ENCODE peak calls at places on chromosomes 13 and 19, in seven cellular contexts. One of them, this sample, is unnamed.

GRCh38 chr13:42892760-42893159 is 99.3 kb downstream of the EPSTI1 start:
- DNase-seq in NCI-H2029: no peak
- DNase-seq in stimulated activated CD4-positive, alpha-beta T cell treated with anti-CD3 and anti-CD28 coated beads, Interleukin-12 subunit alpha, Interleukin-12 subunit beta, amount 100 ng/mL, for 48 hours: no peak
- DNase-seq in activated naive CD8-positive, alpha-beta T cell treated with anti-CD3 and anti-CD28 coated beads for 36 hours: no peak
- DNase-seq in GM12865: no peak
- DNase-seq in body of pancreas: no peak
- DNase-seq in astrocyte of the spinal cord: no peak
- DNase-seq in this sample: no peak

GRCh38 chr19:57903298-57904174 is 12.9 kb downstream of the ZNF417 start:
- DNase-seq in NCI-H2029: peak
- DNase-seq in stimulated activated CD4-positive, alpha-beta T cell treated with anti-CD3 and anti-CD28 coated beads, Interleukin-12 subunit alpha, Interleukin-12 subunit beta, amount 100 ng/mL, for 48 hours: no peak
- DNase-seq in activated naive CD8-positive, alpha-beta T cell treated with anti-CD3 and anti-CD28 coated beads for 36 hours: no peak
- DNase-seq in GM12865: peak
- DNase-seq in body of pancreas: no peak
- DNase-seq in astrocyte of the spinal cord: peak
- DNase-seq in this sample: peak

GRCh38 chr19:3123088-3123721 is 12.6 kb upstream of the GNA15 start:
- DNase-seq in NCI-H2029: no peak
- DNase-seq in stimulated activated CD4-positive, alpha-beta T cell treated with anti-CD3 and anti-CD28 coated beads, Interleukin-12 subunit alpha, Interleukin-12 subunit beta, amount 100 ng/mL, for 48 hours: no peak
- DNase-seq in activated naive CD8-positive, alpha-beta T cell treated with anti-CD3 and anti-CD28 coated beads for 36 hours: no peak
- DNase-seq in GM12865: no peak
- DNase-seq in body of pancreas: peak
- DNase-seq in astrocyte of the spinal cord: no peak
- DNase-seq in this sample: no peak

GRCh38 chr13:112810608-112811007 is 120.8 kb downstream of the ATP11A start:
- DNase-seq in NCI-H2029: no peak
- DNase-seq in stimulated activated CD4-positive, alpha-beta T cell treated with anti-CD3 and anti-CD28 coated beads, Interleukin-12 subunit alpha, Interleukin-12 subunit beta, amount 100 ng/mL, for 48 hours: no peak
- DNase-seq in activated naive CD8-positive, alpha-beta T cell treated with anti-CD3 and anti-CD28 coated beads for 36 hours: no peak
- DNase-seq in GM12865: no peak
- DNase-seq in body of pancreas: no peak
- DNase-seq in astrocyte of the spinal cord: no peak
- DNase-seq in this sample: no peak

GRCh38 chr13:27280009-27280646 is 9.5 kb downstream of the RASL11A start:
- DNase-seq in NCI-H2029: no peak
- DNase-seq in stimulated activated CD4-positive, alpha-beta T cell treated with anti-CD3 and anti-CD28 coated beads, Interleukin-12 subunit alpha, Interleukin-12 subunit beta, amount 100 ng/mL, for 48 hours: no peak
- DNase-seq in activated naive CD8-positive, alpha-beta T cell treated with anti-CD3 and anti-CD28 coated beads for 36 hours: no peak
- DNase-seq in GM12865: no peak
- DNase-seq in body of pancreas: no peak
- DNase-seq in astrocyte of the spinal cord: peak
- DNase-seq in this sample: no peak

GRCh38 chr19:46489445-46490272 is 6.0 kb downstream of the PNMA8B start:
- DNase-seq in NCI-H2029: no peak
- DNase-seq in stimulated activated CD4-positive, alpha-beta T cell treated with anti-CD3 and anti-CD28 coated beads, Interleukin-12 subunit alpha, Interleukin-12 subunit beta, amount 100 ng/mL, for 48 hours: no peak
- DNase-seq in activated naive CD8-positive, alpha-beta T cell treated with anti-CD3 and anti-CD28 coated beads for 36 hours: peak
- DNase-seq in GM12865: no peak
- DNase-seq in body of pancreas: peak
- DNase-seq in astrocyte of the spinal cord: peak
- DNase-seq in this sample: no peak

GRCh38 chr19:50858896-50859295 is 4.2 kb downstream of the KLK3 start:
- DNase-seq in NCI-H2029: peak
- DNase-seq in stimulated activated CD4-positive, alpha-beta T cell treated with anti-CD3 and anti-CD28 coated beads, Interleukin-12 subunit alpha, Interleukin-12 subunit beta, amount 100 ng/mL, for 48 hours: no peak
- DNase-seq in activated naive CD8-positive, alpha-beta T cell treated with anti-CD3 and anti-CD28 coated beads for 36 hours: no peak
- DNase-seq in GM12865: no peak
- DNase-seq in body of pancreas: peak
- DNase-seq in astrocyte of the spinal cord: no peak
- DNase-seq in this sample: no peak

GRCh38 chr13:81133066-81133465 is 792.1 kb upstream of the SPRY2 start:
- DNase-seq in NCI-H2029: no peak
- DNase-seq in stimulated activated CD4-positive, alpha-beta T cell treated with anti-CD3 and anti-CD28 coated beads, Interleukin-12 subunit alpha, Interleukin-12 subunit beta, amount 100 ng/mL, for 48 hours: no peak
- DNase-seq in activated naive CD8-positive, alpha-beta T cell treated with anti-CD3 and anti-CD28 coated beads for 36 hours: no peak
- DNase-seq in GM12865: no peak
- DNase-seq in body of pancreas: no peak
- DNase-seq in astrocyte of the spinal cord: peak
- DNase-seq in this sample: no peak

GRCh38 chr13:59318320-59318930 is 845.3 kb downstream of the DIAPH3 start:
- DNase-seq in NCI-H2029: no peak
- DNase-seq in stimulated activated CD4-positive, alpha-beta T cell treated with anti-CD3 and anti-CD28 coated beads, Interleukin-12 subunit alpha, Interleukin-12 subunit beta, amount 100 ng/mL, for 48 hours: peak
- DNase-seq in activated naive CD8-positive, alpha-beta T cell treated with anti-CD3 and anti-CD28 coated beads for 36 hours: peak
- DNase-seq in GM12865: peak
- DNase-seq in body of pancreas: peak
- DNase-seq in astrocyte of the spinal cord: peak
- DNase-seq in this sample: no peak

GRCh38 chr13:93810264-93810663 is 583.7 kb downstream of the GPC6 start:
- DNase-seq in NCI-H2029: no peak
- DNase-seq in stimulated activated CD4-positive, alpha-beta T cell treated with anti-CD3 and anti-CD28 coated beads, Interleukin-12 subunit alpha, Interleukin-12 subunit beta, amount 100 ng/mL, for 48 hours: no peak
- DNase-seq in activated naive CD8-positive, alpha-beta T cell treated with anti-CD3 and anti-CD28 coated beads for 36 hours: no peak
- DNase-seq in GM12865: no peak
- DNase-seq in body of pancreas: no peak
- DNase-seq in astrocyte of the spinal cord: no peak
- DNase-seq in this sample: no peak

GRCh38 chr13:80082396-80083096 is 258.4 kb downstream of the SPRY2 start:
- DNase-seq in NCI-H2029: no peak
- DNase-seq in stimulated activated CD4-positive, alpha-beta T cell treated with anti-CD3 and anti-CD28 coated beads, Interleukin-12 subunit alpha, Interleukin-12 subunit beta, amount 100 ng/mL, for 48 hours: no peak
- DNase-seq in activated naive CD8-positive, alpha-beta T cell treated with anti-CD3 and anti-CD28 coated beads for 36 hours: no peak
- DNase-seq in GM12865: no peak
- DNase-seq in body of pancreas: no peak
- DNase-seq in astrocyte of the spinal cord: peak
- DNase-seq in this sample: peak

GRCh38 chr13:77466757-77467156 is 68.7 kb upstream of the SCEL start:
- DNase-seq in NCI-H2029: no peak
- DNase-seq in stimulated activated CD4-positive, alpha-beta T cell treated with anti-CD3 and anti-CD28 coated beads, Interleukin-12 subunit alpha, Interleukin-12 subunit beta, amount 100 ng/mL, for 48 hours: no peak
- DNase-seq in activated naive CD8-positive, alpha-beta T cell treated with anti-CD3 and anti-CD28 coated beads for 36 hours: no peak
- DNase-seq in GM12865: no peak
- DNase-seq in body of pancreas: no peak
- DNase-seq in astrocyte of the spinal cord: no peak
- DNase-seq in this sample: no peak

GRCh38 chr13:99808786-99809185 is 162.8 kb downstream of the ZIC5 start:
- DNase-seq in NCI-H2029: no peak
- DNase-seq in stimulated activated CD4-positive, alpha-beta T cell treated with anti-CD3 and anti-CD28 coated beads, Interleukin-12 subunit alpha, Interleukin-12 subunit beta, amount 100 ng/mL, for 48 hours: no peak
- DNase-seq in activated naive CD8-positive, alpha-beta T cell treated with anti-CD3 and anti-CD28 coated beads for 36 hours: no peak
- DNase-seq in GM12865: no peak
- DNase-seq in body of pancreas: no peak
- DNase-seq in astrocyte of the spinal cord: no peak
- DNase-seq in this sample: no peak

GRCh38 chr13:106354961-106355360 is 180.5 kb downstream of the EFNB2 start:
- DNase-seq in NCI-H2029: no peak
- DNase-seq in stimulated activated CD4-positive, alpha-beta T cell treated with anti-CD3 and anti-CD28 coated beads, Interleukin-12 subunit alpha, Interleukin-12 subunit beta, amount 100 ng/mL, for 48 hours: no peak
- DNase-seq in activated naive CD8-positive, alpha-beta T cell treated with anti-CD3 and anti-CD28 coated beads for 36 hours: no peak
- DNase-seq in GM12865: no peak
- DNase-seq in body of pancreas: no peak
- DNase-seq in astrocyte of the spinal cord: no peak
- DNase-seq in this sample: no peak

GRCh38 chr13:29561918-29562317 is 33.6 kb downstream of the SLC7A1 start:
- DNase-seq in NCI-H2029: no peak
- DNase-seq in stimulated activated CD4-positive, alpha-beta T cell treated with anti-CD3 and anti-CD28 coated beads, Interleukin-12 subunit alpha, Interleukin-12 subunit beta, amount 100 ng/mL, for 48 hours: no peak
- DNase-seq in activated naive CD8-positive, alpha-beta T cell treated with anti-CD3 and anti-CD28 coated beads for 36 hours: no peak
- DNase-seq in GM12865: no peak
- DNase-seq in body of pancreas: no peak
- DNase-seq in astrocyte of the spinal cord: no peak
- DNase-seq in this sample: no peak

GRCh38 chr19:4795400-4795799 is 3.9 kb downstream of the FEM1A start:
- DNase-seq in NCI-H2029: no peak
- DNase-seq in stimulated activated CD4-positive, alpha-beta T cell treated with anti-CD3 and anti-CD28 coated beads, Interleukin-12 subunit alpha, Interleukin-12 subunit beta, amount 100 ng/mL, for 48 hours: no peak
- DNase-seq in activated naive CD8-positive, alpha-beta T cell treated with anti-CD3 and anti-CD28 coated beads for 36 hours: no peak
- DNase-seq in GM12865: no peak
- DNase-seq in body of pancreas: no peak
- DNase-seq in astrocyte of the spinal cord: no peak
- DNase-seq in this sample: no peak

GRCh38 chr13:20165417-20166257 is 4.8 kb upstream of the GJA3 start:
- DNase-seq in NCI-H2029: no peak
- DNase-seq in stimulated activated CD4-positive, alpha-beta T cell treated with anti-CD3 and anti-CD28 coated beads, Interleukin-12 subunit alpha, Interleukin-12 subunit beta, amount 100 ng/mL, for 48 hours: no peak
- DNase-seq in activated naive CD8-positive, alpha-beta T cell treated with anti-CD3 and anti-CD28 coated beads for 36 hours: no peak
- DNase-seq in GM12865: no peak
- DNase-seq in body of pancreas: no peak
- DNase-seq in astrocyte of the spinal cord: no peak
- DNase-seq in this sample: no peak

GRCh38 chr13:28618595-28618994 is 40.3 kb upstream of the POMP start:
- DNase-seq in NCI-H2029: no peak
- DNase-seq in stimulated activated CD4-positive, alpha-beta T cell treated with anti-CD3 and anti-CD28 coated beads, Interleukin-12 subunit alpha, Interleukin-12 subunit beta, amount 100 ng/mL, for 48 hours: no peak
- DNase-seq in activated naive CD8-positive, alpha-beta T cell treated with anti-CD3 and anti-CD28 coated beads for 36 hours: no peak
- DNase-seq in GM12865: no peak
- DNase-seq in body of pancreas: no peak
- DNase-seq in astrocyte of the spinal cord: no peak
- DNase-seq in this sample: no peak

GRCh38 chr19:35843676-35844481 is 8.4 kb downstream of the NPHS1 start:
- DNase-seq in NCI-H2029: peak
- DNase-seq in stimulated activated CD4-positive, alpha-beta T cell treated with anti-CD3 and anti-CD28 coated beads, Interleukin-12 subunit alpha, Interleukin-12 subunit beta, amount 100 ng/mL, for 48 hours: no peak
- DNase-seq in activated naive CD8-positive, alpha-beta T cell treated with anti-CD3 and anti-CD28 coated beads for 36 hours: no peak
- DNase-seq in GM12865: peak
- DNase-seq in body of pancreas: peak
- DNase-seq in astrocyte of the spinal cord: no peak
- DNase-seq in this sample: no peak

GRCh38 chr13:95355491-95355890 is 54.2 kb upstream of the ABCC4 start:
- DNase-seq in NCI-H2029: no peak
- DNase-seq in stimulated activated CD4-positive, alpha-beta T cell treated with anti-CD3 and anti-CD28 coated beads, Interleukin-12 subunit alpha, Interleukin-12 subunit beta, amount 100 ng/mL, for 48 hours: no peak
- DNase-seq in activated naive CD8-positive, alpha-beta T cell treated with anti-CD3 and anti-CD28 coated beads for 36 hours: no peak
- DNase-seq in GM12865: no peak
- DNase-seq in body of pancreas: no peak
- DNase-seq in astrocyte of the spinal cord: peak
- DNase-seq in this sample: peak

GRCh38 chr13:105806335-105806920 is 729.0 kb downstream of the EFNB2 start:
- DNase-seq in NCI-H2029: no peak
- DNase-seq in stimulated activated CD4-positive, alpha-beta T cell treated with anti-CD3 and anti-CD28 coated beads, Interleukin-12 subunit alpha, Interleukin-12 subunit beta, amount 100 ng/mL, for 48 hours: no peak
- DNase-seq in activated naive CD8-positive, alpha-beta T cell treated with anti-CD3 and anti-CD28 coated beads for 36 hours: no peak
- DNase-seq in GM12865: no peak
- DNase-seq in body of pancreas: peak
- DNase-seq in astrocyte of the spinal cord: peak
- DNase-seq in this sample: no peak